ENCODE peak calls at places on chromosome 10, in seven cellular contexts. F is lower leg skin, I is body of pancreas, A is Calu3, K is RWPE1, M is IMR-90, W is cardiac fibroblast. G is an unnamed sample.

GRCh38 chr10:1007583-1007982 is 18.1 kb downstream of the IDI2 start:
- DNase-seq in F (no peak), W (no peak), K (no peak), I (no peak), A (no peak), M (no peak), G (no peak)

GRCh38 chr10:68099736-68100135 is 9.6 kb upstream of the MYPN start:
- DNase-seq in W (peak; percentile 26), F (no peak), A (no peak), I (no peak), K (no peak), M (peak; percentile 89), G (peak; percentile 29)

GRCh38 chr10:33139191-33139646 is 181.2 kb upstream of the ITGB1 start:
- DNase-seq in I (no peak), F (no peak), W (no peak), K (no peak), M (no peak), A (no peak), G (no peak)

GRCh38 chr10:59830601-59831259 is 75.6 kb downstream of the CCDC6 start:
- DNase-seq in A (peak; percentile 66), F (no peak), W (peak; percentile 75), I (peak; percentile 30), K (peak; percentile 49), M (peak; percentile 56), G (peak; percentile 80)

GRCh38 chr10:58695022-58695421 is 182.3 kb downstream of the BICC1 start:
- DNase-seq in W (no peak), K (no peak), F (no peak), A (no peak), I (no peak), M (peak; percentile 7), G (no peak)

GRCh38 chr10:77807706-77808105 is 118.8 kb downstream of the DLG5 start:
- DNase-seq in W (no peak), K (no peak), A (no peak), F (no peak), M (no peak), I (no peak), G (no peak)

GRCh38 chr10:110569120-110569519 is 1.6 kb downstream of the SMC3 start:
- DNase-seq in K (no peak), A (no peak), M (no peak), W (no peak), I (no peak), F (no peak), G (no peak)

GRCh38 chr10:114042895-114043531 is 653 bp upstream of the ADRB1 start:
- DNase-seq in I (peak; percentile 38), M (peak; percentile 4), W (no peak), A (peak; percentile 35), K (peak; percentile 42), F (no peak), G (peak; percentile 20)

GRCh38 chr10:89119651-89120050 is 87.5 kb downstream of the CH25H start:
- DNase-seq in F (no peak), I (no peak), M (no peak), K (no peak), A (no peak), W (no peak), G (no peak)

GRCh38 chr10:28948045-28948444 is 270.7 kb downstream of the BAMBI start:
- DNase-seq in W (no peak), K (no peak), I (no peak), F (no peak), M (peak; percentile 49), A (no peak), G (no peak)

GRCh38 chr10:68073631-68074403 is 1.3 kb downstream of the HERC4 start:
- DNase-seq in W (peak; percentile 35), F (no peak), K (no peak), I (no peak), A (no peak), M (peak; percentile 31), G (peak; percentile 39)

GRCh38 chr10:64408386-64409178 is 887.4 kb downstream of the REEP3 start:
- DNase-seq in F (no peak), I (no peak), A (no peak), K (no peak), M (no peak), W (no peak), G (no peak)

GRCh38 chr10:113073549-113074189 is 123.6 kb downstream of the TCF7L2 start:
- DNase-seq in K (peak; percentile 91), I (peak; percentile 87), A (peak; percentile 87), M (peak; percentile 97), F (peak; percentile 79), W (peak; percentile 97), G (peak; percentile 96)

GRCh38 chr10:25530306-25530705 is 355.5 kb downstream of the GPR158 start:
- DNase-seq in I (no peak), F (no peak), K (no peak), W (no peak), M (no peak), A (no peak), G (no peak)

GRCh38 chr10:80163741-80164341 is 31.3 kb downstream of the PLAC9 start:
- DNase-seq in A (no peak), I (peak; percentile 39), W (peak; percentile 84), M (peak; percentile 90), F (no peak), K (peak; percentile 55), G (peak; percentile 38)

GRCh38 chr10:27513451-27514191 is 9.5 kb downstream of the RAB18 start:
- DNase-seq in F (no peak), M (peak; percentile 57), K (peak; percentile 25), W (peak; percentile 44), I (no peak), A (no peak), G (peak; percentile 38)

GRCh38 chr10:20870839-20871238 is 26.3 kb downstream of the NEBL start:
- DNase-seq in K (no peak), A (no peak), F (no peak), W (peak; percentile 7), M (no peak), I (no peak), G (no peak)

GRCh38 chr10:44958196-44958896 is 1.3 kb upstream of the RASSF4 start:
- DNase-seq in I (peak; percentile 75), A (no peak), W (peak; percentile 48), M (peak; percentile 70), F (peak; percentile 46), K (peak; percentile 14), G (peak; percentile 49)

GRCh38 chr10:98006266-98006665 is 24.2 kb downstream of the CRTAC1 start:
- DNase-seq in M (no peak), A (no peak), K (no peak), W (no peak), F (no peak), I (no peak), G (no peak)

GRCh38 chr10:71302874-71303568 is 16.0 kb upstream of the SLC29A3 start:
- DNase-seq in I (no peak), W (peak; percentile 70), K (peak; percentile 66), A (peak; percentile 48), F (no peak), M (peak; percentile 61), G (peak; percentile 68)

GRCh38 chr10:5684971-5685763 is 529 bp downstream of the TASOR2 start:
- DNase-seq in M (peak; percentile 75), I (peak; percentile 62), W (peak; percentile 82), K (peak; percentile 44), F (peak; percentile 62), A (peak; percentile 64), G (peak; percentile 84)

GRCh38 chr10:97570789-97571536 is 1.6 kb upstream of the ANKRD2 start:
- DNase-seq in K (no peak), M (no peak), A (no peak), W (no peak), F (no peak), I (no peak), G (no peak)

GRCh38 chr10:110783509-110784103 is 88.1 kb upstream of the PDCD4 start:
- DNase-seq in I (no peak), A (no peak), K (no peak), W (peak; percentile 46), M (peak; percentile 4), F (no peak), G (peak; percentile 51)

GRCh38 chr10:103737735-103738367 is 117.5 kb downstream of the SH3PXD2A start:
- DNase-seq in M (no peak), W (no peak), A (no peak), K (no peak), F (no peak), I (no peak), G (no peak)

GRCh38 chr10:103734731-103735130 is 120.6 kb downstream of the SH3PXD2A start:
- DNase-seq in K (no peak), F (no peak), A (no peak), W (no peak), M (no peak), I (no peak), G (no peak)

GRCh38 chr10:103739039-103739764 is 116.2 kb downstream of the SH3PXD2A start:
- DNase-seq in K (peak; percentile 62), M (peak; percentile 98), F (no peak), I (no peak), A (no peak), W (peak; percentile 88), G (peak; percentile 88)

GRCh38 chr10:103736044-103736443 is 119.3 kb downstream of the SH3PXD2A start:
- DNase-seq in A (no peak), I (no peak), K (no peak), F (no peak), M (no peak), W (no peak), G (no peak)

DNA sequence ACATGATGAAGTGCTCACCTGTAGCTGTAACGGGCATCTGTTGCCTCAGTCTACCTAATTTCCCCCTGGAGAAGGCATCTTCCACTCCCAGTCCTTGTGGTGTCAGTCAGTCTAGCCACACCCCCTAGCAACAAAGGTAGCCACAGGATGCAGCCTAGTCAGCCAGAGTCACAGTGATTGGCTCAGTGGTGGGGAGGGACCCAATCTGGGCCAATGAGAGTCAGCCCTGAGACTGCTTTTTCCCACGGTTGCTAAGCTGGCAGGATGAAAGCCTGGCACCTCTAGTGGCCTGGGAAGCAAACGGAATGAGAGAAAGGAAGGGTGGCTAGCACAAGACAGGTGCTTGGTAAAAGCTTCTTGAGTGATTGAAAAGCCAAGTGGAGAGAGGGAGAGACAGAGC is 118.6 kb downstream of the SH3PXD2A start:
- DNase-seq in M (no peak), W (no peak), K (peak; percentile 88), I (no peak), F (no peak), A (no peak), G (no peak)
- TF ChIP-seq CTCF in M (peak; percentile 3), W (no peak), K (no peak), I (no peak), F (no peak), A (no peak), G (no peak)

GRCh38 chr10:7819126-7819470 is 793 bp downstream of the TAF3 start:
- DNase-seq in A (peak; percentile 31), M (peak; percentile 45), K (peak; percentile 26), F (peak; percentile 22), I (peak; percentile 50), W (peak; percentile 59), G (peak; percentile 55)
- TF ChIP-seq CTCF in A (no peak), M (peak; percentile 30), K (peak; percentile 39), F (no peak), I (peak; percentile 31), W (peak; percentile 52), G (peak; percentile 53)

GRCh38 chr10:87817873-87818504 is at the start of gene ATAD1:
- DNase-seq in F (peak; percentile 71), I (peak; percentile 85), M (peak; percentile 80), A (peak; percentile 85), K (peak; percentile 90), W (peak; percentile 86), G (peak; percentile 84)
- TF ChIP-seq CTCF in F (no peak), I (peak; percentile 40), M (peak; percentile 19), A (no peak), K (peak; percentile 20), W (peak; percentile 43), G (peak; percentile 21)

DNA sequence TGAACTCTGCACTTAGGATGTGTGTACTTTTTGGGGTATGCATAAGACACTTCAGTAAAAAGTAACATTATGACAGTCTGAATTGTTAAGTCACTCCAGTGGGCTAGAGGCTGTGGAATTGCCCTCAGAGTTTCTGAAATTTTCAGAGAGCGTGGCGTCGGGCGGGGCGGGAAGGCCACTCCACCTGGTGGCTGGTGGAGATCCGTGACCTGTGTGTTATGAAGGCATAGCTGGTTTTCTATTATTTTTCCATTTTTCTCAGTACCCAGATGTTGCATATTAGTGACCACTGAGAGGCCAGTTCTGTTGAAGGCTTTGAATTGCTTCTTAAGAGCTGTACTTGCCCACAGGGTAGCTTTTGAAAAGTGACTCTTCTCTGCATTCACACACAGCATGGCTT is 52.5 kb downstream of the TACR2 start:
- DNase-seq in M (no peak), W (no peak), K (no peak), A (no peak), I (no peak), F (no peak), G (no peak)
- TF ChIP-seq CTCF in M (no peak), W (no peak), K (no peak), A (no peak), I (no peak), F (no peak), G (no peak)